ENCODE peak calls at places on chromosomes 7 and 10, in five cellular contexts. K is fibroblast of lung, G is pancreas, J is left ventricle myocardium inferior, I is mammary epithelial cell. T is an unnamed sample.

GRCh38 chr7:39741942-39742623 is 118.7 kb downstream of the RALA start:
- DNase-seq in K (peak), G (peak), J (peak), I (peak), T (no peak)

GRCh38 chr7:114488696-114489095 is 74.1 kb downstream of the FOXP2 start:
- DNase-seq in K (no peak), G (no peak), J (no peak), I (no peak), T (no peak)

GRCh38 chr10:50614444-50615137 is 9.2 kb downstream of the SGMS1 start:
- DNase-seq in K (no peak), G (no peak), J (no peak), I (no peak), T (no peak)

GRCh38 chr10:95694665-95695064 is 938 bp upstream of the TCTN3 start:
- DNase-seq in K (no peak), G (no peak), J (no peak), I (no peak), T (no peak)

GRCh38 chr10:52283174-52283573 is 30.9 kb upstream of the DKK1 start:
- DNase-seq in K (peak), G (no peak), J (no peak), I (peak), T (peak)

GRCh38 chr10:79984851-79985250 is 35.9 kb upstream of the SFTPD start:
- DNase-seq in K (peak), G (no peak), J (no peak), I (peak), T (no peak)

GRCh38 chr7:112056409-112056808 is 149.8 kb downstream of the DOCK4 start:
- DNase-seq in K (no peak), G (no peak), J (no peak), I (peak), T (peak)

GRCh38 chr7:116511552-116512523 is 12.3 kb downstream of the CAV2 start:
- DNase-seq in K (peak), G (no peak), J (no peak), I (peak), T (no peak)

GRCh38 chr7:74430961-74431466 is 22.7 kb upstream of the GTF2IRD1 start:
- DNase-seq in K (no peak), G (no peak), J (no peak), I (no peak), T (no peak)

GRCh38 chr10:132746801-132747625 is 38.9 kb downstream of the NKX6-2 start:
- DNase-seq in K (no peak), G (no peak), J (no peak), I (no peak), T (no peak)

GRCh38 chr7:6172331-6173295 is 99.8 kb downstream of the CYTH3 start:
- DNase-seq in K (peak), G (no peak), J (no peak), I (peak), T (peak)

GRCh38 chr10:119301397-119301796 is 94.0 kb downstream of the GRK5 start:
- DNase-seq in K (peak), G (no peak), J (no peak), I (no peak), T (no peak)

GRCh38 chr10:49187044-49187484 is 1.1 kb downstream of the TMEM273 start:
- DNase-seq in K (no peak), G (no peak), J (no peak), I (no peak), T (no peak)

GRCh38 chr10:28915989-28916588 is 238.8 kb downstream of the BAMBI start:
- DNase-seq in K (no peak), G (no peak), J (no peak), I (no peak), T (no peak)

GRCh38 chr10:103295391-103296044 is 18.6 kb downstream of the INA start:
- DNase-seq in K (peak), G (no peak), J (no peak), I (peak), T (peak)

GRCh38 chr10:116743266-116744064 is 1.1 kb upstream of the HSPA12A start:
- DNase-seq in K (no peak), G (no peak), J (no peak), I (no peak), T (no peak)

GRCh38 chr10:31194986-31195385 is 124.0 kb upstream of the ZEB1 start:
- DNase-seq in K (peak), G (no peak), J (no peak), I (peak), T (no peak)

GRCh38 chr7:152756126-152756525 is 3.4 kb upstream of the ACTR3B start:
- DNase-seq in K (no peak), G (no peak), J (no peak), I (no peak), T (peak)

GRCh38 chr7:90411510-90411909 is 8.2 kb downstream of the CLDN12 start:
- DNase-seq in K (peak), G (no peak), J (no peak), I (peak), T (peak)

GRCh38 chr7:88226886-88227516 is 7.2 kb upstream of the SRI start:
- DNase-seq in K (peak), G (peak), J (no peak), I (peak), T (peak)

GRCh38 chr10:89373916-89374711 is 3.7 kb upstream of the IFIT1B start:
- DNase-seq in K (peak), G (no peak), J (peak), I (peak), T (peak)

GRCh38 chr10:78359641-78360091 is 326.0 kb downstream of the RPS24 start:
- DNase-seq in K (no peak), G (no peak), J (no peak), I (no peak), T (no peak)

GRCh38 chr10:90985301-90985700 is 64.4 kb upstream of the ANKRD1 start:
- DNase-seq in K (no peak), G (no peak), J (no peak), I (no peak), T (no peak)

GRCh38 chr7:138402749-138403148 is 57.3 kb upstream of the TRIM24 start:
- DNase-seq in K (no peak), G (no peak), J (no peak), I (no peak), T (no peak)

GRCh38 chr10:119465085-119465484 is 77.4 kb downstream of the RGS10 start:
- DNase-seq in K (no peak), G (no peak), J (no peak), I (no peak), T (no peak)

GRCh38 chr10:120963053-120963533 is 111.9 kb downstream of the WDR11 start:
- DNase-seq in K (no peak), G (no peak), J (no peak), I (no peak), T (no peak)

GRCh38 chr7:107267138-107267537 is 98.3 kb downstream of the HBP1 start:
- DNase-seq in K (no peak), G (no peak), J (no peak), I (no peak), T (no peak)

GRCh38 chr10:71603190-71603589 is 116.4 kb downstream of the C10orf105 start:
- DNase-seq in K (no peak), G (no peak), J (no peak), I (no peak), T (no peak)

GRCh38 chr10:37860494-37861190 is 3.2 kb upstream of the ZNF248 start:
- DNase-seq in K (peak), G (no peak), J (no peak), I (peak), T (peak)

GRCh38 chr7:12907774-12908173 is 220.3 kb downstream of the ARL4A start:
- DNase-seq in K (no peak), G (no peak), J (no peak), I (no peak), T (no peak)

GRCh38 chr7:94394399-94395140 is at the start of gene COL1A2:
- DNase-seq in K (peak), G (peak), J (peak), I (no peak), T (peak)

DNA sequence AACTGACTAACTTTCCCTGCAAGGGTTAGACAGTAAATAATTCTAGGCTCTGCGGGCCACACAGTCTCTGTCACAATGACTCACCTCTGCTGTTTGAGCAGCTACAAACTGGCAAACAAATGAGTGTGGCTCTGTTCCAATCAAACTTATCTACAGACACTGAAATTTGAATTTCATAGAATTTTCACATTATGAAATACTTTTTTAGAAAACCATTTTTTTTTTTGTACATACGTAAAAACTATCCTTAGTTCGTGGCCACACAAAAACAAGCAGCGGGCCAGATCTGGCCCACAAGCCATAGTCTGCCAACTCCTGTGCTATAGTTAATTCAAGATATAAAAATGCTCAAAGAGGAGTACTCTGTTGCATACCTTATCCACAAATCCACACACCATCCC is 32.6 kb downstream of the PIP4K2A start:
- DNase-seq in K (peak), G (no peak), J (no peak), I (peak), T (peak)
- H3K4me3 ChIP-seq in K (no peak), G (no peak), J (no peak), I (no peak), T (no peak)

GRCh38 chr7:549103-549890 is 29.7 kb upstream of the PDGFA start:
- DNase-seq in K (no peak), G (no peak), J (no peak), I (no peak), T (no peak)

GRCh38 chr7:548401-548800 is 28.8 kb upstream of the PDGFA start:
- DNase-seq in K (no peak), G (no peak), J (no peak), I (no peak), T (no peak)

GRCh38 chr7:550881-551614 is 31.4 kb upstream of the PDGFA start:
- DNase-seq in K (no peak), G (no peak), J (no peak), I (no peak), T (no peak)

GRCh38 chr7:552711-553636 is 33.3 kb upstream of the PDGFA start:
- DNase-seq in K (no peak), G (no peak), J (no peak), I (no peak), T (no peak)

DNA sequence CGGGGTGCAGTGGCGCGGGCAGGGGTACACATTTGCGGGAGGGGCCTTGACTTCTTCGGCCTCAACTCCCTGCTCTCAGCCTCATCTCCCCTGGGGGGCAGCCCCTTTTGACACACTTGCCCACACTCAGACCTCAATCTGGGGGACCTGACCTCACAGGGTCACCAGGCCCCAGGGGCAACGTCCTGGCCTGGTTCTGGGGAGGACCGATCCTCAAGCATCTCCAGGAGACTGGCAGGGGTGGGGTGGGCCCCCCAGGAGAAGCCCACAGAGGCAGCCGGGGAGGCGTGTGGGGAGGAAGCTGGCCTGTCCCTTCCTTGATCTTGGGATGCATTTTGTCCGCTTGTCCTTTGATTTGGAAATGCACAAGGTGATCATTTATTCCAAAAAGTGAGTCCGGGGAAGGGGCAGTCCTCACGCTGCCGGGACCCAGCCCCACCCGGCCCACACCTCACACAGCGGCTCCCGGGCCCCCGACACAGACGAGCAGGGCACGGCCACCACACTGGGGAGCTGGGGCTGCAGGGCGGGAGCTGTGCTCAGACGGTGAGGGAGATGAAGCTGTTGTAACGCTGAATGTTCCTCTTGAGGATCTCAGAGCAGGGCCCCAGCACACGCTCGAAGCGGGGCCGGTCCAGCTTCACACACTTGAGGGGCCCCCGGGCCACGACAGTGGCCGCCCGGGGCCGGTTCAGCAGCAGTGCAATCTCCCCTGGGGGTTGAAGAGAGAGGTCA is 30.4 kb upstream of the PDGFA start:
- DNase-seq in K (no peak), G (no peak), J (no peak), I (no peak), T (no peak)
- TF ChIP-seq CTCF in K (no peak), G (no peak), J (no peak), I (no peak), T (no peak)

GRCh38 chr10:7861509-7862120 is 43.3 kb downstream of the TAF3 start:
- DNase-seq in K (no peak), G (no peak), J (no peak), I (no peak), T (no peak)
- H3K4me3 ChIP-seq in K (no peak), G (no peak), J (no peak), I (no peak), T (no peak)

GRCh38 chr7:156935250-156935649 is 14.3 kb upstream of the NOM1 start:
- DNase-seq in K (no peak), G (no peak), J (no peak), I (peak), T (peak)

GRCh38 chr7:156928406-156928747 is 21.1 kb upstream of the NOM1 start:
- DNase-seq in K (no peak), G (no peak), J (no peak), I (no peak), T (no peak)

GRCh38 chr7:156932006-156932405 is 17.5 kb upstream of the NOM1 start:
- DNase-seq in K (no peak), G (no peak), J (no peak), I (peak), T (peak)

GRCh38 chr7:156927571-156928405 is 21.7 kb upstream of the NOM1 start:
- DNase-seq in K (no peak), G (no peak), J (no peak), I (peak), T (peak)

DNA sequence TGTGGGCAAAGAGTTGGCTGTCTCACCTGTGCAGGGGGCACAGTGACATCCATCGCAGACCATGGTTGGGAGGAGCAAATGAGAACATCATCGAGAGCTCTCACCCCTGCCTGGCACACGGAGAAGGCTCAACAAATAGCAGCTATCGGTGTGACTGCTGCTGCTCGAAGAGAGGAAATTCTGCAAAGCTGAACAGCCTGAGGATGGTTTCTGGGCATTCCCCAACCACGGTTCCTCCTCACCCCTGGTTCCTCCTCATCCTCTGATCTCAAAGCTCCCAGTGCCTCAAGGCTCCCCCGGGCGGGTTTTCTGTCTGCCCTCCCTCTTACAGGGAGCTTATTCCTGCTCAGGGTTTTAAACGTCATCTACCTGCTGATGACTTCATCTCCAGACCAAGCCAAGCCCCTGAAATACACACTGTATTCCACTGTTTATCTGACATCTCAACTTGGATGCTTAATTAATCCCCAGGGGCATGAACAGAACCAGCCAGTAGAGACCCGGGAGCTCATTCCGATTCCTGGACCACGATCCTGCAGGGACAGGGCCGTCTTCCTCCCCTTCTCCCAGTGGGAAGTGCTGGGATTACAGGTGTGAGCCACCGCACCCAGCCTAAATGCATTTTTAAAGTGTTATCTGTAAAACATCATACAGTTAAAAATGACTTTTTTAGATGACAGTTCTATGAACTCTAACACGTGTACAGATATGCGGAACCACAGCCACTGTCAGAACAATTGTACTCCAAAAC is 19.5 kb upstream of the NOM1 start:
- DNase-seq in K (no peak), G (no peak), J (no peak), I (no peak), T (no peak)
- TF ChIP-seq CTCF in K (no peak), G (no peak), J (no peak), I (no peak), T (no peak)

DNA sequence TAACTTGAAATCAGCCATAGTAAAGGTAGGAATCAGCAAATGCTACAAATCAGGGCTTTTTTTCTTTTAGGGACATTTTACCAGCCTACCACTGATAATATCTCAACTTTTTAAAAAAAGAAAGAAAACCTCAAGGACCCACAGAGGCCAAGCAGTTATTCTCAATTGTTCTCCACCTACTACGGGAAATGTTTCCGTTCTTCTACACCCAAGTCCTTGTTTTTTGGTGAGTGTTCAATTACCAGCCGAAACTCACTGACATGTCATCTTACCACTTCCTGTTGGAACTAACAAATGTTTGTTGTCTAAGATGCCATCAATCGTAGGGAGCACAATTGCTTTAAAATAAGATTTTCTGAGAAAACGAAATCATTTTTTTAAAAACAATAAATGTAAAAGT is 50.2 kb upstream of the CDK1 start:
- DNase-seq in K (no peak), G (no peak), J (no peak), I (peak), T (no peak)
- H3K4me3 ChIP-seq in K (no peak), G (no peak), J (no peak), I (no peak), T (no peak)

GRCh38 chr7:128151646-128152045 is 89.4 kb upstream of the LEP start:
- DNase-seq in K (no peak), G (no peak), J (no peak), I (no peak), T (no peak)

GRCh38 chr7:128153436-128153835 is 87.6 kb upstream of the LEP start:
- DNase-seq in K (no peak), G (no peak), J (no peak), I (no peak), T (no peak)

GRCh38 chr7:128155100-128155763 is 85.8 kb upstream of the LEP start:
- DNase-seq in K (no peak), G (no peak), J (no peak), I (no peak), T (no peak)

GRCh38 chr7:128152721-128153120 is 88.4 kb upstream of the LEP start:
- DNase-seq in K (no peak), G (no peak), J (no peak), I (no peak), T (no peak)

DNA sequence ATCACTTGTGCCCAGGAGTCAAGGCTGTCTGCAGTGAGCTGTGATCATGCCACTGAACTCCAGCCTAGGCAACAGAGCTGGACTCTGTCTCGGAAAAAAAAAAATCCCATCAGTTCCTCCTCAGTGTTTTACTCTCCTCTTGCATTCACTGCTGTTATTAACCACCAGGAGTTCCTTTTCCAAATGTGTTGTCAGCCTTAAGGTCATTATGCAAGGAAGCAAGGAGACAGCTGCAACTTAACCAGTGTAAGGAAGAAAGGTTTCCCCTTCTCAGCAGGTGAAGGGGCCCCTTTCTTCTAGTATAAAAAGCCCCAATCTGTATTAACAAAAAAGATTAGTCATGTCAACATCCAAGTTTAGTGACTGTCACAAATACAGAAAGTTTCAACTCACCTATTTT is 86.6 kb upstream of the LEP start:
- DNase-seq in K (no peak), G (no peak), J (no peak), I (no peak), T (no peak)
- TF ChIP-seq CTCF in K (no peak), G (no peak), J (no peak), I (no peak), T (no peak)

DNA sequence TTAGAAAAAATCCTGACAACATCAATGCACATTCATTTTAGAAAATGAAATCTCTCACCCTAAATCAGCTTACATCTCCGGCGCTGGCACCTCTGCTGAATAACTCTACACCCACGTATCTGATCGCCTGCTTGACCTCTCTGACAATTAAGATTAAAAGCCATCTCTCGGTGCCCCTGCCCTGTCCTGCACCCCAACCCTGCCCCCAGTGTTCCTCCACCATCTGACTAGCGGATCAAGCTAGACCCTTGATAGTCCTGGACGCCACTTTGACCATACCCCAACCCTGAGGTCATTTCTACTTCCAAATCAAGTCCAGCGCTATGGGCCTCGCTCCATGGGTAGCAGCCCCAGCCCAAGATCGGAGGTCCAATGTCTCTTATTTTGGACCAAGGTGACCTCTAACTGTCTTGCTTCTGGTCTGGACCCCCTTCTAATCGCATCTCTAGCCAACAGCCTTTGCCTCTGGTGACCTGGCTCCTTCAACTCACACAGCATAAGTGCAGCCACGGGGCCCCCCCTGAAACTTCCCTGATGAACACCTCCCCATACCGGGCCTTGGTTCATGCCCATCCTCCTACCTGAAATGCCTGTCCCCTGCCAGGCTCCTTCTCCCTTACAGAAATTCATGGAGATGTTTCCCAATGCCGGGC is 28.5 kb downstream of the BTBD16 start:
- DNase-seq in K (no peak), G (no peak), J (no peak), I (no peak), T (no peak)
- H3K4me3 ChIP-seq in K (no peak), G (no peak), J (no peak), I (no peak), T (no peak)

T was measured in foreskin fibroblast.